ENCODE peak calls at places on chromosomes 3 and 15, in four cellular contexts. O is left lung, Q is stomach, R is lower lobe of right lung. S is an unnamed sample. For H3K4me1, the result is how much of the 10 kb centered on the place peaks cover.

GRCh38 chr3:153043729-153044314 is 118.2 kb upstream of the RAP2B start:
- DNase-seq in O (no peak), Q (no peak), R (no peak), S (no peak)

GRCh38 chr3:185744997-185745843 is 79.6 kb downstream of the IGF2BP2 start:
- DNase-seq in O (no peak), Q (no peak), R (no peak), S (no peak)

GRCh38 chr15:57541805-57542504 is 49.7 kb upstream of the MYZAP start:
- DNase-seq in O (no peak), Q (peak), R (peak), S (no peak)

GRCh38 chr3:5581743-5582142 is 394.2 kb downstream of the EDEM1 start:
- DNase-seq in O (no peak), Q (no peak), R (no peak), S (no peak)

GRCh38 chr15:87348746-87349145 is 907.8 kb downstream of the NTRK3 start:
- DNase-seq in O (no peak), Q (no peak), R (no peak), S (no peak)

GRCh38 chr3:46934508-46935167 is 41.9 kb downstream of the CCDC12 start:
- DNase-seq in O (no peak), Q (no peak), R (peak), S (no peak)

GRCh38 chr3:34361921-34362320 is 563.5 kb downstream of the PDCD6IP start:
- DNase-seq in O (no peak), Q (no peak), R (peak), S (no peak)

GRCh38 chr3:182389041-182389815 is 404.1 kb upstream of the ATP11B start:
- DNase-seq in O (no peak), Q (peak), R (no peak), S (no peak)

GRCh38 chr3:17577795-17578520 is 164.5 kb downstream of the TBC1D5 start:
- DNase-seq in O (no peak), Q (no peak), R (no peak), S (no peak)

GRCh38 chr3:159234306-159234705 is 432.5 kb downstream of the MFSD1 start:
- DNase-seq in O (no peak), Q (no peak), R (no peak), S (no peak)

GRCh38 chr15:70669966-70670658 is 93.2 kb downstream of the UACA start:
- DNase-seq in O (no peak), Q (peak), R (no peak), S (no peak)

GRCh38 chr3:184562875-184563568 is 1.4 kb downstream of the EPHB3 start:
- DNase-seq in O (peak), Q (no peak), R (no peak), S (no peak)

GRCh38 chr15:63973212-63974009 is 72.9 kb downstream of the DAPK2 start:
- DNase-seq in O (no peak), Q (no peak), R (no peak), S (no peak)

GRCh38 chr15:52499506-52499905 is 29.2 kb downstream of the MYO5A start:
- DNase-seq in O (no peak), Q (no peak), R (no peak), S (no peak)

GRCh38 chr3:45443459-45443858 is 55.1 kb downstream of the LARS2 start:
- DNase-seq in O (no peak), Q (no peak), R (no peak), S (no peak)

GRCh38 chr15:59401810-59402569 is 29.3 kb upstream of the MYO1E start:
- DNase-seq in O (no peak), Q (no peak), R (no peak), S (no peak)

GRCh38 chr3:177538743-177539730 is 341.8 kb upstream of the TBL1XR1 start:
- DNase-seq in O (no peak), Q (no peak), R (no peak), S (no peak)

GRCh38 chr3:52026016-52026415 is 30.3 kb upstream of the RPL29 start:
- DNase-seq in O (no peak), Q (no peak), R (no peak), S (no peak)

GRCh38 chr3:15924914-15925313 is 127.1 kb upstream of the ANKRD28 start:
- DNase-seq in O (no peak), Q (no peak), R (no peak), S (no peak)

GRCh38 chr3:42731476-42732195 is 29.0 kb upstream of the HHATL start:
- DNase-seq in O (no peak), Q (no peak), R (no peak), S (no peak)

GRCh38 chr3:150925751-150926201 is 20.5 kb upstream of the MINDY4B start:
- DNase-seq in O (peak), Q (peak), R (peak), S (peak)

GRCh38 chr3:101379695-101380376 is 59.5 kb upstream of the IMPG2 start:
- DNase-seq in O (no peak), Q (no peak), R (no peak), S (no peak)

GRCh38 chr3:68893600-68894239 is 38.6 kb downstream of the TAFA4 start:
- DNase-seq in O (no peak), Q (no peak), R (no peak), S (no peak)

GRCh38 chr3:71142440-71143161 is 440.9 kb downstream of the FOXP1 start:
- DNase-seq in O (no peak), Q (no peak), R (no peak), S (no peak)

GRCh38 chr3:71139501-71139900 is 444.0 kb downstream of the FOXP1 start:
- DNase-seq in O (no peak), Q (no peak), R (no peak), S (no peak)

GRCh38 chr3:71143493-71143892 is 440.0 kb downstream of the FOXP1 start:
- DNase-seq in O (no peak), Q (no peak), R (no peak), S (no peak)

GRCh38 chr3:71138410-71138809 is 445.1 kb downstream of the FOXP1 start:
- DNase-seq in O (no peak), Q (no peak), R (no peak), S (no peak)

DNA sequence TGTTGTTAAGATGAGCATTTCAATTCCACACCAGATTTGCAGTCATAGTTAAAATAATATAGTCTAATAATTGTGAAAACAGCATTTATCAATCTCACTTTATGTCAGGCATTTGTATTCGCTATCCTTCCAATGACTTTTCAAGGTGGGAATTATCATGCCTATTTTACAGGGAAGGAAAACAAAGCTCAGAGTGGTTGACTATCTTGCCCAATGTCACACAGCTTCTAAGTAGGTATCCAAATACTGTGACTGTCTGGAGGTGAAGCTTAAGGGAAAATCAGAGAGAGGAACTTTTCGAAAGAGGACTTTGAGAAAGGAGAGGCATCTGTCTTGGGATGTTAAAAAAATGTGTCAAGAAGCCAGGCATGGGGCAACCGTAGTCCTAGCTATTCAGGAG is 443.1 kb downstream of the FOXP1 start:
- DNase-seq in O (no peak), Q (no peak), R (no peak), S (no peak)
- H3K27ac ChIP-seq in O (no peak), Q (peak), R (no peak), S (no peak)

DNA sequence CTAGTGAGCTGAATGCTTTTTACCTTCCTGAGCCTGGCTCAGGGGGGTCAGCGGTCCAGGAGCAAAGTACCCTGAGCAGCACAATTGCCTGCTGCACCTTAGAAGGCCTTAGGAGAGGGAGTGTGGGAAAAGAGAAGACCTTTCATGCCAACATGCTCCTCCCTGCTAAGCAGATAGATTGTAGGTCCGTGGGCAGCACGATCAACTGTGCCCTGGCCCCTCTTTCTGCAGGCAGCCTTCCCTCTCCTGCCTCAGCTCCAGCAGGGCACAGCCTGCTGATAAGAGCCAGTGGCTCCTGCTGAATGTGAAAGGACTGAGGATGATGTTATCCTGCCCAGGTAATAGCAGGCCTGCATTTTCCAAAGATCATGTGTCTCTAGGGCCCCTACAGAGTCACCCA is 4.1 kb downstream of the CORO2B start:
- DNase-seq in O (no peak), Q (no peak), R (no peak), S (no peak)
- H3K4me1 ChIP-seq in O (under half), Q (under half), R (under half), S (under half)

DNA sequence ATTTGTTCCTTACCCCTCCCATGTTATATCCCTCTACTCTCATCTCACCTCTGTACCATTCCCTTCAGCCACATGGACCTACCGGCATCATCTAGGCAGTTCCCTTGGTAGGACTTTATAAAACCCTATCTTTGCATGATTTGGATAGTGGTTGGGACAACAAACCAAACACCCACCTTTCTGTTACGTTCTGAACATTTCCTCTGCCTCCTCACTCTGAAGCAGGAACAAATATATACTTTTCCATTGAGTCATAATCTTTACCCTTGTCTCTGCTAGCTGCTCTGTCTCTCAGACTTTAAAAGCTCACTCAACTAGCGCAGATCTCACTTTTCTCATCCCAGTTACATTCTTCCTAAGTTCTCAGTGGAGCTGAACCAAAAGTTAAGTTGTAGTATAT is 17.8 kb downstream of the UBXN7 start:
- DNase-seq in O (no peak), Q (no peak), R (no peak), S (no peak)
- TF ChIP-seq CTCF in O (no peak), Q (no peak), R (no peak), S (no peak)

GRCh38 chr15:77068633-77069032 is 2.3 kb downstream of the TSPAN3 start:
- DNase-seq in O (no peak), Q (no peak), R (no peak), S (no peak)
- H3K27ac ChIP-seq in O (peak), Q (no peak), R (peak), S (no peak)

GRCh38 chr3:187930021-187930420 is 184.8 kb upstream of the BCL6 start:
- DNase-seq in O (no peak), Q (no peak), R (no peak), S (no peak)

GRCh38 chr3:187931111-187931510 is 185.8 kb upstream of the BCL6 start:
- DNase-seq in O (no peak), Q (no peak), R (no peak), S (no peak)

GRCh38 chr3:187927565-187927964 is 182.3 kb upstream of the BCL6 start:
- DNase-seq in O (no peak), Q (no peak), R (no peak), S (no peak)

GRCh38 chr3:187931770-187932278 is 186.6 kb upstream of the BCL6 start:
- DNase-seq in O (no peak), Q (no peak), R (no peak), S (no peak)

GRCh38 chr3:187929115-187929828 is 184.0 kb upstream of the BCL6 start:
- DNase-seq in O (no peak), Q (no peak), R (no peak), S (no peak)
- H3K4me1 ChIP-seq in O (under half), Q (under half), R (under half), S (under half)

GRCh38 chr15:88490036-88490435 is 22.5 kb downstream of the MRPS11 start:
- DNase-seq in O (no peak), Q (no peak), R (no peak), S (no peak)

GRCh38 chr15:88489321-88489720 is 21.8 kb downstream of the MRPS11 start:
- DNase-seq in O (no peak), Q (no peak), R (no peak), S (no peak)

GRCh38 chr15:88484781-88485246 is 17.3 kb downstream of the MRPS11 start:
- DNase-seq in O (no peak), Q (no peak), R (no peak), S (no peak)

GRCh38 chr15:88487796-88488523 is 20.5 kb downstream of the MRPS11 start:
- DNase-seq in O (no peak), Q (no peak), R (no peak), S (no peak)

GRCh38 chr15:88487176-88487795 is 19.8 kb downstream of the MRPS11 start:
- DNase-seq in O (no peak), Q (no peak), R (no peak), S (no peak)
- TF ChIP-seq CTCF in O (no peak), Q (no peak), R (no peak), S (no peak)

DNA sequence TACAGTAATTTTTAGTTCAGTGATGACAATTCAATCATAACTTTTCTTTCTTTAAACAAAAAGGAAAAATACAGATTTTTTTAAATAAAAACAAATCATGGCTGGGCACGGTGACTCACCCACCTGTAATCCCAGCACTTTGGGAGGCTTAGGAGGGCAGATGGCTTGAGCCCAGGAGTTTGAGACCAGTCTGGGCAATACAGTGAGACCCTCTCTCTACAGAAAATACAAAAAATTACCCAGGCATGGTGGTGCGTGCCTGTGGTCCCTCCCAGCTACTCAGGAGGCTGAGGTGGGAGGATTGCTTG is 25.6 kb upstream of the ATG7 start:
- DNase-seq in O (no peak), Q (no peak), R (no peak), S (no peak)
- H3K27ac ChIP-seq in O (no peak), Q (no peak), R (no peak), S (no peak)

GRCh38 chr3:156676467-156677119 is 2.2 kb downstream of the TIPARP start:
- DNase-seq in O (no peak), Q (no peak), R (no peak), S (no peak)

GRCh38 chr3:156677536-156677935 is 3.1 kb downstream of the TIPARP start:
- DNase-seq in O (no peak), Q (no peak), R (no peak), S (no peak)

GRCh38 chr3:156677120-156677479 is 2.7 kb downstream of the TIPARP start:
- DNase-seq in O (no peak), Q (no peak), R (no peak), S (peak)

GRCh38 chr3:156680243-156680930 is 6.0 kb downstream of the TIPARP start:
- DNase-seq in O (no peak), Q (no peak), R (no peak), S (no peak)

GRCh38 chr3:156678216-156678615 is 3.8 kb downstream of the TIPARP start:
- DNase-seq in O (no peak), Q (no peak), R (no peak), S (no peak)
- H3K4me1 ChIP-seq in O (half or more), Q (under half), R (half or more), S (half or more)